ENCODE peak calls at places on chromosomes 2 and 18, in eight cellular contexts. R is stimulated activated CD4-positive, alpha-beta T cell treated with anti-CD3 and anti-CD28 coated beads, Interleukin-12 subunit alpha, Interleukin-12 subunit beta, amount 100 ng/mL, for 24 hours; Z is brain microvascular endothelial cell; T is NCI-H1092; Q is activated T-helper 1 cell treated with anti-CD3 and anti-CD28 coated beads, Interleukin-2, amount 50 U/mL, for 16 hours; V is activated CD4-positive, alpha-beta memory T cell treated with anti-CD3 and anti-CD28 coated beads, Interleukin-2, amount 10 ng/mL, durations not matched to agents 7 days and 5 days; M is Calu3; X is NCI-H1417. J is an unnamed sample.

GRCh38 chr2:37318401-37318800 is 6.2 kb downstream of the PRKD3 start:
- DNase-seq in R (no peak), Z (peak), T (no peak), Q (no peak), V (no peak), M (no peak), X (no peak), J (no peak)

GRCh38 chr2:9769171-9770005 is 73.9 kb upstream of the TAF1B start:
- DNase-seq in R (no peak), Z (no peak), T (peak), Q (no peak), V (no peak), M (peak), X (peak), J (no peak)

GRCh38 chr2:15979759-15980604 is 39.6 kb downstream of the MYCN start:
- DNase-seq in R (no peak), Z (no peak), T (no peak), Q (no peak), V (no peak), M (no peak), X (no peak), J (no peak)

GRCh38 chr2:45396671-45397070 is 214.4 kb downstream of the SRBD1 start:
- DNase-seq in R (no peak), Z (no peak), T (no peak), Q (no peak), V (no peak), M (no peak), X (peak), J (no peak)

GRCh38 chr2:60429681-60430080 is 123.8 kb downstream of the BCL11A start:
- DNase-seq in R (no peak), Z (no peak), T (no peak), Q (no peak), V (no peak), M (no peak), X (no peak), J (no peak)

GRCh38 chr2:22904126-22904684 is 480.8 kb upstream of the KLHL29 start:
- DNase-seq in R (no peak), Z (peak), T (no peak), Q (no peak), V (no peak), M (peak), X (peak), J (peak)

GRCh38 chr2:219637842-219638185 is 10.4 kb downstream of the SLC4A3 start:
- DNase-seq in R (no peak), Z (no peak), T (no peak), Q (no peak), V (no peak), M (no peak), X (no peak), J (no peak)

GRCh38 chr18:1015777-1016176 is 111.1 kb downstream of the ADCYAP1 start:
- DNase-seq in R (no peak), Z (no peak), T (no peak), Q (no peak), V (no peak), M (no peak), X (no peak), J (no peak)

GRCh38 chr2:181955010-181955409 is 30.6 kb upstream of the PPP1R1C start:
- DNase-seq in R (no peak), Z (peak), T (no peak), Q (no peak), V (no peak), M (no peak), X (peak), J (no peak)

GRCh38 chr2:171347158-171347557 is 86.6 kb downstream of the METTL8 start:
- DNase-seq in R (no peak), Z (peak), T (no peak), Q (no peak), V (no peak), M (no peak), X (no peak), J (no peak)

GRCh38 chr18:52572036-52572750 is 232.2 kb downstream of the DCC start:
- DNase-seq in R (no peak), Z (no peak), T (no peak), Q (no peak), V (no peak), M (no peak), X (peak), J (no peak)